ENCODE peak calls at places on chromosomes 13 and 19, in six cellular contexts. W is cardiac muscle cell; Y is frontal cortex; S is Jurkat, Clone E6-1; G is Calu3; X is NCI-H82. O is an unnamed sample.

GRCh38 chr13:43905435-43906031 is 25.8 kb downstream of the LACC1 start:
- DNase-seq in W (peak), Y (peak), S (peak), G (peak), X (peak), O (peak)

GRCh38 chr13:22915442-22916082 is 265.2 kb upstream of the SGCG start:
- DNase-seq in W (peak), Y (peak), S (peak), G (peak), X (peak), O (peak)

GRCh38 chr19:7492142-7493055 is 3.6 kb upstream of the PEX11G start:
- DNase-seq in W (peak), Y (no peak), S (peak), G (no peak), X (no peak), O (no peak)

GRCh38 chr13:20451397-20451796 is 74.3 kb downstream of the CRYL1 start:
- DNase-seq in W (no peak), Y (no peak), S (no peak), G (no peak), X (no peak), O (peak)

GRCh38 chr13:113083402-113084061 is 22.1 kb upstream of the F7 start:
- DNase-seq in W (peak), Y (peak), S (no peak), G (no peak), X (peak), O (no peak)

GRCh38 chr13:111380431-111380830 is 60.0 kb downstream of the TEX29 start:
- DNase-seq in W (no peak), Y (no peak), S (no peak), G (no peak), X (no peak), O (no peak)

GRCh38 chr19:50838239-50838638 is 4.9 kb upstream of the KLK15 start:
- DNase-seq in W (peak), Y (no peak), S (peak), G (peak), X (no peak), O (peak)

GRCh38 chr13:80906860-80907259 is 565.9 kb upstream of the SPRY2 start:
- DNase-seq in W (no peak), Y (no peak), S (no peak), G (no peak), X (no peak), O (no peak)

GRCh38 chr13:34942732-34943674 is 933 bp downstream of the NBEA start:
- DNase-seq in W (peak), Y (no peak), S (no peak), G (peak), X (peak), O (peak)

GRCh38 chr13:88754141-88754540 is 1083.0 kb downstream of the SLITRK5 start:
- DNase-seq in W (no peak), Y (no peak), S (no peak), G (no peak), X (no peak), O (no peak)

GRCh38 chr13:27419333-27419732 is 5.1 kb upstream of the GTF3A start:
- DNase-seq in W (no peak), Y (no peak), S (no peak), G (no peak), X (no peak), O (no peak)

GRCh38 chr13:100254002-100254401 is 165.1 kb downstream of the PCCA start:
- DNase-seq in W (no peak), Y (no peak), S (no peak), G (no peak), X (no peak), O (no peak)

GRCh38 chr19:10533656-10534386 is 9.9 kb upstream of the ATG4D start:
- DNase-seq in W (peak), Y (no peak), S (no peak), G (no peak), X (no peak), O (no peak)

GRCh38 chr19:7348587-7349230 is at the start of gene ARHGEF18:
- DNase-seq in W (no peak), Y (no peak), S (peak), G (no peak), X (no peak), O (peak)

GRCh38 chr13:80084086-80084676 is 256.7 kb downstream of the SPRY2 start:
- DNase-seq in W (peak), Y (no peak), S (no peak), G (no peak), X (no peak), O (no peak)

GRCh38 chr13:20415694-20416107 is 110.0 kb downstream of the CRYL1 start:
- DNase-seq in W (no peak), Y (no peak), S (no peak), G (no peak), X (no peak), O (no peak)

GRCh38 chr19:51749979-51750378 is 1.7 kb downstream of the FPR1 start:
- DNase-seq in W (peak), Y (no peak), S (no peak), G (no peak), X (no peak), O (no peak)

GRCh38 chr13:26961890-26962615 is 201.5 kb upstream of the GPR12 start:
- DNase-seq in W (no peak), Y (no peak), S (no peak), G (peak), X (no peak), O (no peak)

GRCh38 chr19:3670796-3671679 is 29.2 kb downstream of the PIP5K1C start:
- DNase-seq in W (peak), Y (peak), S (no peak), G (no peak), X (no peak), O (peak)

GRCh38 chr13:91169641-91170040 is 177.8 kb upstream of the MIR17HG start:
- DNase-seq in W (no peak), Y (no peak), S (no peak), G (no peak), X (no peak), O (no peak)

GRCh38 chr19:2371656-2372055 is 11.6 kb downstream of the TMPRSS9 start:
- DNase-seq in W (no peak), Y (no peak), S (no peak), G (no peak), X (no peak), O (no peak)

GRCh38 chr13:35157143-35157755 is 215.2 kb downstream of the NBEA start:
- DNase-seq in W (peak), Y (no peak), S (peak), G (peak), X (peak), O (peak)

GRCh38 chr13:47862841-47863240 is 138.2 kb downstream of the SUCLA2 start:
- DNase-seq in W (no peak), Y (no peak), S (no peak), G (no peak), X (no peak), O (no peak)

GRCh38 chr19:29376855-29377354 is 148.9 kb upstream of the VSTM2B start:
- DNase-seq in W (no peak), Y (no peak), S (no peak), G (no peak), X (no peak), O (no peak)

GRCh38 chr19:49502866-49503581 is 6.8 kb downstream of the RPS11 start:
- DNase-seq in W (peak), Y (no peak), S (peak), G (peak), X (peak), O (peak)

O was measured in GM12865.